ENCODE peak calls at places on chromosomes 2 and 18, in four cellular contexts. D is GM23338, P is HepG2, R is A549. U is an unnamed sample.

GRCh38 chr2:234427081-234428058 is 69.5 kb downstream of the ARL4C start:
- DNase-seq in D (peak; percentile 93), P (no peak), R (no peak), U (no peak)

GRCh38 chr2:239002960-239003932 is 155.4 kb downstream of the TWIST2 start:
- DNase-seq in D (no peak), P (no peak), R (no peak), U (no peak)

GRCh38 chr2:20212459-20212870 is 12.5 kb downstream of the SDC1 start:
- DNase-seq in D (no peak), P (no peak), R (no peak), U (no peak)

GRCh38 chr2:222613715-222614331 is 42.1 kb downstream of the FARSB start:
- DNase-seq in D (peak; percentile 76), P (peak; percentile 54), R (peak; percentile 71), U (no peak)

GRCh38 chr2:26615336-26616031 is 25.7 kb downstream of the CIB4 start:
- DNase-seq in D (peak; percentile 56), P (no peak), R (no peak), U (no peak)

GRCh38 chr18:47323158-47323557 is 71.7 kb upstream of the SKOR2 start:
- DNase-seq in D (no peak), P (no peak), R (no peak), U (no peak)

GRCh38 chr18:23134780-23135678 is at the start of gene CABLES1:
- DNase-seq in D (peak; percentile 69), P (peak; percentile 74), R (peak; percentile 54), U (no peak)

GRCh38 chr2:30679416-30680088 is 127.7 kb downstream of the CAPN13 start:
- DNase-seq in D (peak; percentile 39), P (no peak), R (no peak), U (no peak)

GRCh38 chr2:74212702-74213410 is 14.4 kb downstream of the MTHFD2 start:
- DNase-seq in D (no peak), P (no peak), R (no peak), U (no peak)

GRCh38 chr18:64131314-64131713 is 17.6 kb downstream of the LINC00305 start:
- DNase-seq in D (no peak), P (no peak), R (no peak), U (no peak)

GRCh38 chr2:30361751-30362394 is 85.2 kb upstream of the LCLAT1 start:
- DNase-seq in D (no peak), P (no peak), R (no peak), U (no peak)

GRCh38 chr2:106156305-106157288 is 37.5 kb downstream of the UXS1 start:
- DNase-seq in D (no peak), P (no peak), R (no peak), U (no peak)

GRCh38 chr2:100286318-100286717 is 36.0 kb downstream of the LONRF2 start:
- DNase-seq in D (no peak), P (no peak), R (no peak), U (no peak)

GRCh38 chr2:35846-36245 is 10.5 kb downstream of the FAM110C start:
- DNase-seq in D (no peak), P (no peak), R (no peak), U (no peak)

GRCh38 chr2:239396881-239397681 is 3.7 kb downstream of the HDAC4 start:
- DNase-seq in D (peak; percentile 40), P (no peak), R (no peak), U (no peak)

GRCh38 chr18:78974115-78974740 is 5.4 kb upstream of the SALL3 start:
- DNase-seq in D (peak; percentile 63), P (no peak), R (no peak), U (no peak)

GRCh38 chr2:149431337-149431736 is 101.0 kb downstream of the LYPD6 start:
- DNase-seq in D (no peak), P (no peak), R (no peak), U (no peak)

GRCh38 chr2:24926602-24927252 is 6.7 kb upstream of the ADCY3 start:
- DNase-seq in D (peak; percentile 77), P (no peak), R (no peak), U (no peak)

GRCh38 chr2:144430722-144431163 is 89.2 kb downstream of the ZEB2 start:
- DNase-seq in D (no peak), P (no peak), R (no peak), U (peak; percentile 38)

GRCh38 chr2:205473791-205474190 is 208.5 kb upstream of the NRP2 start:
- DNase-seq in D (no peak), P (no peak), R (no peak), U (no peak)

GRCh38 chr2:147082850-147083522 is 761.8 kb upstream of the ACVR2A start:
- DNase-seq in D (peak; percentile 89), P (peak; percentile 78), R (peak; percentile 5), U (peak; percentile 54)

GRCh38 chr2:240211598-240212424 is 71.4 kb upstream of the OTOS start:
- DNase-seq in D (no peak), P (no peak), R (no peak), U (no peak)

GRCh38 chr2:57330447-57330846 is 716.2 kb upstream of the VRK2 start:
- DNase-seq in D (peak; percentile 8), P (no peak), R (no peak), U (no peak)

GRCh38 chr2:17965196-17965595 is 86.7 kb downstream of the KCNS3 start:
- DNase-seq in D (no peak), P (no peak), R (no peak), U (no peak)

GRCh38 chr18:5628512-5629255 is 84.9 kb upstream of the EPB41L3 start:
- DNase-seq in D (peak; percentile 63), P (no peak), R (no peak), U (no peak)

GRCh38 chr2:53473236-53473635 is 294.4 kb upstream of the CHAC2 start:
- DNase-seq in D (peak; percentile 50), P (peak; percentile 13), R (no peak), U (no peak)

GRCh38 chr2:208584387-208584965 is 177.9 kb downstream of the PTH2R start:
- DNase-seq in D (no peak), P (no peak), R (no peak), U (no peak)

GRCh38 chr2:150133623-150134022 is 353.8 kb downstream of the RND3 start:
- DNase-seq in D (no peak), P (peak; percentile 56), R (peak; percentile 79), U (peak; percentile 62)

GRCh38 chr18:77054288-77054605 is 78.3 kb downstream of the MBP start:
- DNase-seq in D (no peak), P (no peak), R (no peak), U (no peak)

GRCh38 chr2:237309416-237309815 is 104.5 kb downstream of the COL6A3 start:
- DNase-seq in D (no peak), P (no peak), R (no peak), U (no peak)

GRCh38 chr2:199364153-199364552 is 93.6 kb downstream of the SATB2 start:
- DNase-seq in D (no peak), P (peak; percentile 28), R (no peak), U (no peak)

GRCh38 chr2:235394278-235394828 is 99.5 kb upstream of the AGAP1 start:
- DNase-seq in D (no peak), P (peak; percentile 49), R (peak; percentile 58), U (no peak)

GRCh38 chr2:199987586-199987985 is 32.2 kb downstream of the MAIP1 start:
- DNase-seq in D (no peak), P (no peak), R (no peak), U (no peak)

GRCh38 chr18:62335494-62335893 is 10.4 kb downstream of the TNFRSF11A start:
- DNase-seq in D (no peak), P (no peak), R (no peak), U (no peak)

DNA sequence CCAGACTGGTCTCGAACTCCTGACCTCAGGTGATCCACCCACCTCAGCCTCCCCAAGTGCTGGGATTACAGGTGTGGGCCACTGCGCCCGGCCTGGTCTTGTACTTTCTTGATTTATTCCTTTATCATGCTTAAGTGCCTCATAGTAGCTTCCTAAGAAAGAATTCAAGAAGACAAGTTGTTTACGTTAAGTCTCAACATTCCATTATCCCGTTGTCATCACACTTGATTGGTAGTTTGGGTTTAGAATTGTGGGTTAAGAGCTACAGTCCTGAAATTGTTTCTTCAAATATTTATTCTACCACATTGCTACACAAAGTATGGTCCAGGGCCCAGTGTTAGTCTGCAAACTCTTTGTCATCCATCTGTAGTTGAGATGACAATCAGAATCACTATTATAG is 194.0 kb downstream of the VWC2L start:
- DNase-seq in D (peak; percentile 74), P (no peak), R (no peak), U (no peak)
- TF ChIP-seq JUNB in D (no peak), P (no peak), R (no peak), U (no peak)

GRCh38 chr2:232525199-232525598 is 761 bp upstream of the CHRND start:
- DNase-seq in D (no peak), P (no peak), R (no peak), U (no peak)
- TF ChIP-seq JUNB in D (no peak), P (no peak), R (no peak), U (no peak)

GRCh38 chr2:3101016-3101703 is 276.5 kb downstream of the EIPR1 start:
- DNase-seq in D (no peak), P (no peak), R (no peak), U (no peak)
- TF ChIP-seq JUNB in D (no peak), P (no peak), R (no peak), U (no peak)

GRCh38 chr18:66168834-66169233 is 418.0 kb downstream of the CDH7 start:
- DNase-seq in D (no peak), P (no peak), R (no peak), U (no peak)

DNA sequence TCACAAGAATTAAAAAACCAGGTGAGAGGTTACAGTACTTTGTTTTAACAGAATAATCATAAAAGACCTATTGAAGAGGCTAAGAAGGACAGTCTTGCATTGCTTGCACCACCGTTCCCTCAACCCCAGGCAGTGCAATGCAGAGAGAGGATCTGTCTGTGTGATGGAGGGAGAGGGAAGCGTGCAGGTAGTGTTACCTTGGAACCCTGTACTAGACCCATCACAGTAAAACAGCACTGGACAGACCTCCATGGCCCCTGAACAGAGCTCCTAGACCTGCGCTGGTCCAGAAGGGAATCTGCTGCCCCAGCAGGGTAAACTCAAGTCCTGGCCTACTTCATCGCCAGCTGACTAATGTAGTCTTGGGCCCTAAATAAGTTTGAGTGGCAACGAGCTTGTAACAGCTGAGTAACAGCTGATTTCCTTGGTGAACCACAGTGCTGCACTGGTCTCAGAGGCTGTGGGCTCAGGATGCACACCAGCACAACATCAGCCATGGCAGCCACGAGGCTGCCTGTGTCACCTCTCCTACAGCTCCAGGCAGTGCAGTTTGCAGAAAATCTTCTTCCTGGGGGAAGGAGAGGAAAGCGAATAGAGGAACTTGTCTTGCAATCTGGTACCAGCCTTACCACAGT is 417.1 kb downstream of the CDH7 start:
- DNase-seq in D (no peak), P (no peak), R (no peak), U (no peak)
- TF ChIP-seq JUNB in D (no peak), P (no peak), R (no peak), U (no peak)

DNA sequence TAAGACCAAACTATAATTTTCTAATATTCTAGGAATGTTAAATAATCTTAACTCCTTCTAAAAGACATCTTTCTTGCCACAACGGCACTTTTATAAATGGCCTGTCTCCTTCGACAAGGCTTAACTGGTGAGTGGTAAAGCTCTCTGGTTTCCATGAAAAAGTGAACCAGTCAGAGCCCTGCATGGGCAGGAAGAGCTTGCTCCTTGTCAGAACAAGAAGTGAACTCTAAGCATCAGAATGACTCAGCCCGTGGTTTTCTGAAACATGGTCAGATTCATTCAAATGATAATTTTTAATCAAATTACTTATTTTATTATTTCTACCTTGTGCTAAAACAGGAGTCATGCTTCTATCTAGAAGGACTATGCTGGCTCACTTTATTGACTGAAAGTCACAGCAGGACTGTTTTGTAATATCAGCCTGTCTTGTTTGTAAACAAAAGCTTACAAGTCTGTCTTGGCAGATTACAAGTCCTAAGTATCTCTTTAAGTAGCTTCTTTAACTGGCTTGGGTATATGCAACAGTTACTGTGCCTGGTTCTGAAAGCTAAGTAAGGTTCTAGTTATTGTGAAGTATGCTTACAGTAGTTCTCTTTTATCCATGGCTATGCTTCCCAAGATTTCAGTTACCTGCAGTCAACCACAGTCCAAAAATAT is 245.4 kb downstream of the NAPG start:
- DNase-seq in D (no peak), P (no peak), R (no peak), U (peak; percentile 17)
- TF ChIP-seq JUNB in D (no peak), P (no peak), R (no peak), U (peak; percentile 79)